ENCODE peak calls at places on chromosome 12, in six cellular contexts. One of them, this sample, is unnamed.

GRCh38 chr12:63918788-63919300 is 74.3 kb downstream of the SRGAP1 start:
- DNase-seq in HL-60: no peak
- DNase-seq in cardiac muscle cell: no peak
- DNase-seq in upper lobe of right lung: no peak
- DNase-seq in GM23338: no peak
- DNase-seq in tibial artery: no peak
- DNase-seq in this sample: no peak

GRCh38 chr12:34605955-34606748 is 583.9 kb downstream of the ALG10 start:
- DNase-seq in HL-60: no peak
- DNase-seq in cardiac muscle cell: no peak
- DNase-seq in upper lobe of right lung: no peak
- DNase-seq in GM23338: no peak
- DNase-seq in tibial artery: peak
- DNase-seq in this sample: peak

GRCh38 chr12:57525615-57526383 is 3.2 kb downstream of the MBD6 start:
- DNase-seq in HL-60: no peak
- DNase-seq in cardiac muscle cell: no peak
- DNase-seq in upper lobe of right lung: no peak
- DNase-seq in GM23338: no peak
- DNase-seq in tibial artery: no peak
- DNase-seq in this sample: no peak

GRCh38 chr12:617304-617915 is 45.8 kb downstream of the NINJ2 start:
- DNase-seq in HL-60: peak
- DNase-seq in cardiac muscle cell: no peak
- DNase-seq in upper lobe of right lung: peak
- DNase-seq in GM23338: no peak
- DNase-seq in tibial artery: no peak
- DNase-seq in this sample: no peak

GRCh38 chr12:49925433-49926194 is 21.9 kb upstream of the FAIM2 start:
- DNase-seq in HL-60: no peak
- DNase-seq in cardiac muscle cell: no peak
- DNase-seq in upper lobe of right lung: peak
- DNase-seq in GM23338: no peak
- DNase-seq in tibial artery: no peak
- DNase-seq in this sample: no peak

GRCh38 chr12:120592121-120593049 is 11.2 kb upstream of the POP5 start:
- DNase-seq in HL-60: peak
- DNase-seq in cardiac muscle cell: no peak
- DNase-seq in upper lobe of right lung: peak
- DNase-seq in GM23338: no peak
- DNase-seq in tibial artery: no peak
- DNase-seq in this sample: no peak

GRCh38 chr12:49930515-49931288 is 19.8 kb upstream of the AQP2 start:
- DNase-seq in HL-60: no peak
- DNase-seq in cardiac muscle cell: no peak
- DNase-seq in upper lobe of right lung: no peak
- DNase-seq in GM23338: no peak
- DNase-seq in tibial artery: no peak
- DNase-seq in this sample: no peak

GRCh38 chr12:100229036-100229635 is 28.5 kb downstream of the ACTR6 start:
- DNase-seq in HL-60: no peak
- DNase-seq in cardiac muscle cell: no peak
- DNase-seq in upper lobe of right lung: no peak
- DNase-seq in GM23338: peak
- DNase-seq in tibial artery: no peak
- DNase-seq in this sample: no peak

GRCh38 chr12:124718052-124718451 is 145.6 kb downstream of the SCARB1 start:
- DNase-seq in HL-60: no peak
- DNase-seq in cardiac muscle cell: no peak
- DNase-seq in upper lobe of right lung: no peak
- DNase-seq in GM23338: no peak
- DNase-seq in tibial artery: no peak
- DNase-seq in this sample: no peak

GRCh38 chr12:124391340-124392261 is 96.7 kb downstream of the RFLNA start:
- DNase-seq in HL-60: no peak
- DNase-seq in cardiac muscle cell: no peak
- DNase-seq in upper lobe of right lung: peak
- DNase-seq in GM23338: no peak
- DNase-seq in tibial artery: peak
- DNase-seq in this sample: peak

GRCh38 chr12:116717466-116718457 is 20.1 kb downstream of the SPRING1 start:
- DNase-seq in HL-60: no peak
- DNase-seq in cardiac muscle cell: no peak
- DNase-seq in upper lobe of right lung: no peak
- DNase-seq in GM23338: no peak
- DNase-seq in tibial artery: peak
- DNase-seq in this sample: no peak

GRCh38 chr12:61536525-61536924 is 723.7 kb upstream of the USP15 start:
- DNase-seq in HL-60: no peak
- DNase-seq in cardiac muscle cell: no peak
- DNase-seq in upper lobe of right lung: no peak
- DNase-seq in GM23338: no peak
- DNase-seq in tibial artery: no peak
- DNase-seq in this sample: no peak

GRCh38 chr12:9364224-9365176 is 156.3 kb upstream of the PZP start:
- DNase-seq in HL-60: no peak
- DNase-seq in cardiac muscle cell: no peak
- DNase-seq in upper lobe of right lung: no peak
- DNase-seq in GM23338: peak
- DNase-seq in tibial artery: no peak
- DNase-seq in this sample: no peak

GRCh38 chr12:102562836-102563425 is 82.6 kb upstream of the IGF1 start:
- DNase-seq in HL-60: no peak
- DNase-seq in cardiac muscle cell: no peak
- DNase-seq in upper lobe of right lung: no peak
- DNase-seq in GM23338: peak
- DNase-seq in tibial artery: no peak
- DNase-seq in this sample: no peak

GRCh38 chr12:203462-204260 is 10.3 kb downstream of the SLC6A12 start:
- DNase-seq in HL-60: no peak
- DNase-seq in cardiac muscle cell: peak
- DNase-seq in upper lobe of right lung: no peak
- DNase-seq in GM23338: peak
- DNase-seq in tibial artery: no peak
- DNase-seq in this sample: no peak

GRCh38 chr12:58757422-58757821 is 162.9 kb downstream of the LRIG3 start:
- DNase-seq in HL-60: no peak
- DNase-seq in cardiac muscle cell: no peak
- DNase-seq in upper lobe of right lung: no peak
- DNase-seq in GM23338: no peak
- DNase-seq in tibial artery: no peak
- DNase-seq in this sample: no peak

GRCh38 chr12:132717531-132718387 is 7.1 kb downstream of the PGAM5 start:
- DNase-seq in HL-60: no peak
- DNase-seq in cardiac muscle cell: no peak
- DNase-seq in upper lobe of right lung: no peak
- DNase-seq in GM23338: peak
- DNase-seq in tibial artery: no peak
- DNase-seq in this sample: no peak

GRCh38 chr12:89486231-89486630 is 38.4 kb downstream of the GALNT4 start:
- DNase-seq in HL-60: no peak
- DNase-seq in cardiac muscle cell: no peak
- DNase-seq in upper lobe of right lung: no peak
- DNase-seq in GM23338: no peak
- DNase-seq in tibial artery: no peak
- DNase-seq in this sample: no peak

GRCh38 chr12:24109381-24110039 is 160.0 kb upstream of the SOX5 start:
- DNase-seq in HL-60: no peak
- DNase-seq in cardiac muscle cell: peak
- DNase-seq in upper lobe of right lung: no peak
- DNase-seq in GM23338: peak
- DNase-seq in tibial artery: no peak
- DNase-seq in this sample: no peak

GRCh38 chr12:76190249-76190648 is 105.8 kb upstream of the NAP1L1 start:
- DNase-seq in HL-60: no peak
- DNase-seq in cardiac muscle cell: no peak
- DNase-seq in upper lobe of right lung: no peak
- DNase-seq in GM23338: no peak
- DNase-seq in tibial artery: no peak
- DNase-seq in this sample: no peak

GRCh38 chr12:46921048-46921753 is 95.4 kb upstream of the SLC38A4 start:
- DNase-seq in HL-60: no peak
- DNase-seq in cardiac muscle cell: no peak
- DNase-seq in upper lobe of right lung: no peak
- DNase-seq in GM23338: no peak
- DNase-seq in tibial artery: no peak
- DNase-seq in this sample: no peak

GRCh38 chr12:27207626-27208413 is 36.3 kb upstream of the STK38L start:
- DNase-seq in HL-60: no peak
- DNase-seq in cardiac muscle cell: no peak
- DNase-seq in upper lobe of right lung: no peak
- DNase-seq in GM23338: no peak
- DNase-seq in tibial artery: no peak
- DNase-seq in this sample: no peak

DNA sequence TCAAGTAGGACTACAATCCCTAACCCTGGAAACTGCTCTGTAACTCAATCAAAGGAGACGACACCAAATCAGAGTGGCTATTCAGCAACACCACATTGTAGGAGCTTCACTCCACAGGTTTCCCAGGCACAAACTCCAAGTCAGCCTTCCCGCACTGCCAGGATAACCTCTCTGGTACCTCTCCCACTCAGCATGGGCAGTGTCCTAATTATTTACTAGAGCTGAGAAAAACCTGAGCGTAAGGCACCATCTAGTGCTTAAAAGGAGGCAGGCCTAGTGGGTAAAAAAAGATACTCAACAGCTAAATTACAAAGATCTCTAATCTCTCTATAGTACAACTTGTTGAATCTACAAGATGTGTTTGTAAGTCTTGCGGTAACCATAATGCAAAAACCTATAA is 36.1 kb downstream of the PARP11 start:
- DNase-seq in HL-60: no peak
- DNase-seq in cardiac muscle cell: peak
- DNase-seq in upper lobe of right lung: no peak
- DNase-seq in GM23338: peak
- DNase-seq in tibial artery: no peak
- DNase-seq in this sample: no peak
- TF ChIP-seq CTCF in HL-60: no peak
- TF ChIP-seq CTCF in cardiac muscle cell: no peak
- TF ChIP-seq CTCF in upper lobe of right lung: no peak
- TF ChIP-seq CTCF in GM23338: peak
- TF ChIP-seq CTCF in tibial artery: no peak
- TF ChIP-seq CTCF in this sample: no peak

GRCh38 chr12:131622422-131622955 is 88.4 kb upstream of the SFSWAP start:
- DNase-seq in HL-60: no peak
- DNase-seq in cardiac muscle cell: no peak
- DNase-seq in upper lobe of right lung: no peak
- DNase-seq in GM23338: no peak
- DNase-seq in tibial artery: peak
- DNase-seq in this sample: no peak
- H3K27ac ChIP-seq in HL-60: no peak
- H3K27ac ChIP-seq in cardiac muscle cell: no peak
- H3K27ac ChIP-seq in upper lobe of right lung: no peak
- H3K27ac ChIP-seq in GM23338: no peak
- H3K27ac ChIP-seq in tibial artery: no peak
- H3K27ac ChIP-seq in this sample: peak

DNA sequence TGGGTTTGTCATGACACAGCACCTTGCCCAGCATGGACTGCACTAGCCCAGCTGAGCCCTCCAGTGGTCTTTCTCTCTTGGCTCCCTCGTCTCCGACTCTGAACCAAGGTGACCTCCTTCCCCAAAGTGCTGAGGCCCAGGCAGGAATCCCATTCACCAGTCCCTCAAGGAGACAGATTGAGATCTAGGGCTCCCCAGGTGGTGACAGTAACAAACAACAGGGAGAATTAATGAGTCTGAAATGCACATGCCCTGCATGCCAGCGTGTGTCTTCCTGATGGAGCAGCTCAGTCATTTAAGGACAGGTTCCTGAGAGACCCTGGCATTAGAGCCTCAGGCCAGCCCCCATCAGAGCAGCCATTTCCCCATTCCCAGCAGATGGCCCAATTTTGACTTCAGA is 51.4 kb upstream of the OAS1 start:
- DNase-seq in HL-60: no peak
- DNase-seq in cardiac muscle cell: no peak
- DNase-seq in upper lobe of right lung: no peak
- DNase-seq in GM23338: peak
- DNase-seq in tibial artery: no peak
- DNase-seq in this sample: no peak
- TF ChIP-seq CTCF in HL-60: no peak
- TF ChIP-seq CTCF in cardiac muscle cell: peak
- TF ChIP-seq CTCF in upper lobe of right lung: no peak
- TF ChIP-seq CTCF in GM23338: peak
- TF ChIP-seq CTCF in tibial artery: no peak
- TF ChIP-seq CTCF in this sample: peak

DNA sequence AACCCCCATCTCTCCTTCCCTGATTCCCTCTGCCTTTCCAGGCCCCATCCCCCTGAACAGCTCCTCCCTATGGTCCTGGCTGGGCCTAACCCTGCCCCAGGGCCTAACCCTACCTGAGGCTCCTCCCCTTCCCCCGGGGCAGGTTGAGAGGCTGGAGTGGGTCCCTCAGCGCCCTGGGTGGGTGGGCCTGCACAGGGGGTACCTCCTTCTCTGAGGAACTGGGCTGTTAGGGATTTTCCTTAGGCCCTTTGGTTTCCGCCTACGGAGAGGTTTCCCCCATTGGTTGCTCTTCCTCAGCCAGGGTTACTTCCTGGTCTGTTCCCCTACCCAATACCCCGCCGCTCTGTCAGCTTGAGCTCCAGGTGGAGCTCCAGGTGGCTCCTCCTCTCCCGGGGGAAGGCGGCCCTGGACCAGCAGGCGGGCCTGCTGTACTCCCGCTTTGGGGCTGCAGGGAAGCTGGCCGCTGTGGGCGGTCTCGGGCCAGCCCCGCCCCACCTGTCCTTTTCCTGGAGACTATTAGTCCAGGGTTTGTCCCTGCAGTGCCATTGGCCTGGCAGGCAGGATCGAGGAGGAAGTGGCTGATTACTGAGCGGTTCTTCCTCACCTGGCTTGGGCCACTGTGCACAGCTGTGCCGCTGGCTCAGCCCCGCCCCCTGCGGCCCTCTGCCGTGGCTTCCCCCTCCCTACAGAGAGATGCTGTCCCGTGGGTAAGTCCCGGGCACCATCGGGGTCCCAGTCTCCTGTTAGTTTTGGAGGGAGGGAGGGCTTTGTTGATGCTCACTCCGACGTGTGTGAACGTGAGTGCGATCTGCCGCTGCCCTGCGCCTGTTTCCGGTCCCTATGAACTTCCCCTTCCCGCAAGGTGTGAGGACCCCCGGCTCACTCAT is 2.5 kb downstream of the C12orf57 start:
- DNase-seq in HL-60: peak
- DNase-seq in cardiac muscle cell: peak
- DNase-seq in upper lobe of right lung: peak
- DNase-seq in GM23338: peak
- DNase-seq in tibial artery: no peak
- DNase-seq in this sample: peak
- H3K27ac ChIP-seq in HL-60: peak
- H3K27ac ChIP-seq in cardiac muscle cell: peak
- H3K27ac ChIP-seq in upper lobe of right lung: peak
- H3K27ac ChIP-seq in GM23338: peak
- H3K27ac ChIP-seq in tibial artery: no peak
- H3K27ac ChIP-seq in this sample: peak